ENCODE peak calls at places on chromosomes 3 and 15, in nine cellular contexts. L is AG08396; B is globus pallidus; K is nucleus accumbens; A is activated CD8-positive, alpha-beta memory T cell treated with anti-CD3 and anti-CD28 coated beads, Interleukin-2, amount 10 ng/mL, durations not matched to agents 7 days and 5 days; X is GM20000; V is upper lobe of right lung; Q is NCI-H460; I is T-helper 2 cell. J is an unnamed sample.
A peak's percentile ranks its signal among the peaks of the same experiment; 100 is the strongest.

GRCh38 chr3:65356331-65357286 is 668.8 kb upstream of the ADAMTS9 start:
- DNase-seq in B (no peak), X (no peak), L (peak; percentile 31), Q (no peak), V (peak; percentile 64), K (no peak), I (no peak), A (no peak), J (no peak)

GRCh38 chr15:39238443-39238842 is 342.4 kb upstream of the THBS1 start:
- DNase-seq in X (no peak), K (no peak), B (no peak), L (no peak), I (no peak), A (no peak), V (no peak), Q (no peak), J (no peak)

GRCh38 chr3:52373676-52374075 is 57.6 kb downstream of the DNAH1 start:
- DNase-seq in K (no peak), X (no peak), A (no peak), Q (no peak), V (no peak), L (no peak), B (no peak), I (no peak), J (no peak)

GRCh38 chr3:126607214-126607908 is 47.6 kb downstream of the TXNRD3 start:
- DNase-seq in K (peak; percentile 59), I (peak; percentile 72), A (peak; percentile 78), B (no peak), V (no peak), L (peak; percentile 25), X (peak; percentile 5), Q (peak; percentile 12), J (peak; percentile 73)

GRCh38 chr3:52298147-52299098 is 10.8 kb downstream of the GLYCTK start:
- DNase-seq in X (no peak), I (no peak), Q (no peak), A (no peak), V (no peak), K (no peak), B (no peak), L (no peak), J (no peak)

GRCh38 chr3:15290731-15291130 is 41.7 kb downstream of the SH3BP5 start:
- DNase-seq in K (no peak), V (no peak), X (no peak), Q (no peak), L (no peak), B (no peak), I (no peak), A (no peak), J (no peak)

GRCh38 chr3:171878441-171879225 is 35.5 kb downstream of the TMEM212 start:
- DNase-seq in L (peak; percentile 12), I (no peak), K (no peak), A (no peak), B (no peak), X (no peak), V (no peak), Q (no peak), J (no peak)

GRCh38 chr3:56753206-56753605 is 48.5 kb downstream of the ARHGEF3 start:
- DNase-seq in Q (no peak), X (peak; percentile 53), L (no peak), A (peak; percentile 84), V (no peak), I (peak; percentile 92), K (no peak), B (no peak), J (no peak)

GRCh38 chr15:63048115-63048985 is 5.8 kb downstream of the TPM1 start:
- DNase-seq in B (peak; percentile 85), A (peak; percentile 84), I (peak; percentile 86), X (peak; percentile 97), K (peak; percentile 86), V (peak; percentile 97), Q (peak; percentile 77), L (peak; percentile 91), J (peak; percentile 85)

J was measured in putamen.